ENCODE peak calls at places on chromosomes 7 and 10, in ten cellular contexts. Q is psoas muscle, X is PC-3, R is left ventricle myocardium inferior, M is sigmoid colon, I is colonic mucosa, A is IMR-90, F is AG04450, K is GM12878, W is upper lobe of left lung. O is an unnamed sample.
A peak's percentile ranks its signal among the peaks of the same experiment; 100 is the strongest.

GRCh38 chr7:95684037-95684436 is 87.7 kb upstream of the PDK4 start:
- DNase-seq in F (no peak), W (no peak), X (peak; percentile 61), R (no peak), Q (no peak), M (no peak), K (no peak), I (no peak), A (peak; percentile 30), O (no peak)

GRCh38 chr10:49458869-49459268 is 63.0 kb upstream of the DRGX start:
- DNase-seq in M (no peak), Q (no peak), W (no peak), K (no peak), A (no peak), I (no peak), X (no peak), R (no peak), F (no peak), O (no peak)

GRCh38 chr10:70378122-70378521 is 4.3 kb downstream of the LRRC20 start:
- DNase-seq in F (peak; percentile 90), I (no peak), Q (peak; percentile 46), X (peak; percentile 99), W (peak; percentile 76), A (peak; percentile 95), R (no peak), M (peak; percentile 81), K (no peak), O (no peak)

GRCh38 chr10:77084431-77085144 is 553.0 kb downstream of the KCNMA1 start:
- DNase-seq in K (no peak), A (no peak), W (no peak), M (peak; percentile 89), Q (peak; percentile 22), X (no peak), I (no peak), R (peak; percentile 40), F (no peak), O (peak; percentile 80)

GRCh38 chr10:58280485-58280884 is 11.5 kb downstream of the CISD1 start:
- DNase-seq in M (no peak), K (no peak), W (no peak), Q (no peak), A (peak; percentile 23), X (peak; percentile 56), F (no peak), I (no peak), R (no peak), O (no peak)

GRCh38 chr10:97843296-97843671 is 6.4 kb upstream of the GOLGA7B start:
- DNase-seq in A (no peak), F (no peak), Q (no peak), I (no peak), X (peak; percentile 11), W (no peak), R (no peak), K (no peak), M (no peak), O (no peak)

GRCh38 chr10:37490266-37490665 is 364.9 kb downstream of the ANKRD30A start:
- DNase-seq in X (peak; percentile 67), F (no peak), A (no peak), W (no peak), I (no peak), M (no peak), Q (no peak), R (no peak), K (no peak), O (no peak)

GRCh38 chr10:42963302-42963701 is 113.6 kb upstream of the RET start:
- DNase-seq in X (no peak), R (peak; percentile 15), Q (no peak), A (no peak), F (no peak), W (no peak), I (peak; percentile 7), M (peak; percentile 21), K (no peak), O (no peak)

GRCh38 chr10:102396251-102396650 is 746 bp downstream of the NFKB2 start:
- DNase-seq in I (no peak), W (no peak), A (no peak), R (no peak), X (no peak), K (no peak), M (no peak), Q (no peak), F (no peak), O (no peak)

GRCh38 chr7:116809636-116810266 is 52.6 kb upstream of the CAPZA2 start:
- DNase-seq in I (peak; percentile 66), K (no peak), M (no peak), Q (no peak), X (peak; percentile 87), A (peak; percentile 77), W (no peak), R (no peak), F (peak; percentile 32), O (no peak)

GRCh38 chr10:3785849-3786290 is 861 bp upstream of the KLF6 start:
- DNase-seq in Q (peak; percentile 32), R (no peak), K (no peak), W (no peak), M (peak; percentile 78), F (no peak), A (peak; percentile 60), X (no peak), I (peak; percentile 58), O (peak; percentile 72)

GRCh38 chr7:51223505-51223904 is 93.1 kb downstream of the COBL start:
- DNase-seq in R (no peak), A (no peak), X (no peak), W (no peak), Q (no peak), I (no peak), M (peak; percentile 34), F (no peak), K (no peak), O (no peak)

GRCh38 chr7:103148994-103149807 is at the start of gene NAPEPLD:
- DNase-seq in M (peak; percentile 93), R (peak; percentile 91), K (peak; percentile 53), X (peak; percentile 83), W (peak; percentile 88), I (peak; percentile 87), F (peak; percentile 71), A (peak; percentile 83), Q (peak; percentile 89), O (peak; percentile 87)

GRCh38 chr10:87532696-87533095 is 28.0 kb downstream of the MINPP1 start:
- DNase-seq in W (no peak), R (no peak), I (no peak), A (no peak), F (no peak), M (no peak), X (no peak), Q (no peak), K (no peak), O (no peak)

GRCh38 chr7:84336303-84336702 is 141.7 kb upstream of the SEMA3A start:
- DNase-seq in I (no peak), R (no peak), A (peak; percentile 88), Q (no peak), M (no peak), X (no peak), W (no peak), K (peak; percentile 21), F (peak; percentile 54), O (no peak)

GRCh38 chr10:71268247-71268691 is 50.8 kb upstream of the SLC29A3 start:
- DNase-seq in Q (no peak), F (no peak), A (peak; percentile 63), R (no peak), X (no peak), M (no peak), K (no peak), W (no peak), I (no peak), O (no peak)

GRCh38 chr10:101694056-101694673 is 805 bp downstream of the FBXW4 start:
- DNase-seq in R (peak; percentile 58), I (peak; percentile 68), M (peak; percentile 84), A (peak; percentile 39), Q (peak; percentile 57), F (no peak), X (peak; percentile 40), K (no peak), W (peak; percentile 67), O (peak; percentile 68)

GRCh38 chr10:49296826-49297225 is 2.1 kb upstream of the C10orf71 start:
- DNase-seq in R (no peak), X (no peak), A (no peak), M (no peak), W (no peak), K (no peak), I (no peak), F (no peak), Q (no peak), O (no peak)

GRCh38 chr7:52249741-52250140 is 785.7 kb upstream of the POM121L12 start:
- DNase-seq in W (no peak), X (no peak), A (no peak), Q (no peak), K (no peak), M (no peak), R (no peak), I (no peak), F (no peak), O (no peak)
- H3K27ac ChIP-seq in W (no peak overlapping the region), X (no peak overlapping the region), A (no peak overlapping the region), Q (no peak overlapping the region), K (no peak overlapping the region), M (no peak overlapping the region), R (no peak overlapping the region), I (no peak overlapping the region), F (no peak overlapping the region), O (no peak overlapping the region)

DNA sequence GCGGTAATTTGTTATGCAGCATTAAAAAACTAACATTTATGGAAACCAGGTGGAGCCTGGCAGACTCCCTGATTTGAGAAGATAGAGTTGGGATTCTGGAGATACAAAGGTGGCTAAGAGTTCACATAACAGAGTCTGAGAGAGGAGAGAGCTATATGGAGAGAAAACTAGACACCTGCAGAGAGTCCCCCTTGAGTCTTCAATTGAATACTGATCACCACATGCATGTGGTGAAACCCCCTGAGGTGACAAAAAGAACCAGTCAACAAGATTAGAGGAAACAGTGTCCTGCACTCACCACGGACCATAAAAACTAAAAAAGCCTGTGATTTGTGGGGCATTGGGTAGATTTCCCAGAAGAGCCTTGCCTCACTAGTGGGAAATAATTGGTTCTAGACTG is 10.1 kb downstream of the GIMAP2 start:
- DNase-seq in Q (no peak), W (no peak), M (no peak), X (no peak), F (no peak), R (no peak), I (no peak), A (no peak), K (no peak), O (no peak)
- H3K9me3 ChIP-seq in Q (peaks cover 28% of the 10 kb centered on the region), W (peaks cover 32% of the 10 kb centered on the region), M (no peaks in the 10 kb centered on the region), X (no peaks in the 10 kb centered on the region), F (peaks cover 10% of the 10 kb centered on the region), R (peaks cover 63% of the 10 kb centered on the region), I (no peaks in the 10 kb centered on the region), A (peaks cover 3% of the 10 kb centered on the region), K (peaks cover 26% of the 10 kb centered on the region), O (no peaks in the 10 kb centered on the region)

DNA sequence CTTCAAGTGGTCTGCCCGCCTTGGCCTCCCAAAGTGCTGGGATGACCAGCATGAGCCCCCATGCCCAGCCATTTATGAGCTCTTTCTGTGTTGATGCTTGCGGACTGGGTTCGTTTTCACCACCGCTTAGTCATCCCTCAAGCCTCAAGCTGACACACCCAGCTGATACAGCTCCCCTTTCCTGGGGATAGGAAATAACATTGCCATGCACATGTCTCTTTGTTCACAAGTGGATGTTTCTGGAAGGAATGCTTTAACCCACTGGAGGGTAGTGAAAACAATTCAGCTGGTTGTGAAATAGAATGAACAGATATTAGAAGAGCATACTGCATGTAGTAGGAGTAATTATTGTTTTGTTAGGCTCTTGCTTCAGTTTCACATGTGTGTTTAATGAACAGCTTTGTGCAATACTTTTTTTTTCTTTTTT is 8.5 kb upstream of the METTL27 start:
- DNase-seq in I (peak; percentile 63), X (peak; percentile 93), Q (peak; percentile 47), M (no peak), R (no peak), F (peak; percentile 94), A (peak; percentile 99), W (no peak), K (no peak), O (no peak)
- H3K27ac ChIP-seq in I (peak overlapping the region; percentile 70), X (peak overlapping the region; percentile 97), Q (peak overlapping the region; percentile 67), M (peak overlapping the region; percentile 19), R (peak overlapping the region; percentile 66), F (peak overlapping the region; percentile 100), A (peak overlapping the region; percentile 87), W (peak overlapping the region; percentile 71), K (no peak overlapping the region), O (no peak overlapping the region)

GRCh38 chr10:133411523-133412380 is 12.7 kb downstream of the SPRN start:
- DNase-seq in R (no peak), X (no peak), Q (no peak), K (no peak), F (no peak), I (no peak), M (no peak), W (no peak), A (no peak), O (no peak)
- H3K9me3 ChIP-seq in R (peaks cover 49% of the 10 kb centered on the region), X (peaks cover 15% of the 10 kb centered on the region), Q (peaks cover 23% of the 10 kb centered on the region), K (peaks cover 32% of the 10 kb centered on the region), F (peaks cover 12% of the 10 kb centered on the region), I (peaks cover 6% of the 10 kb centered on the region), M (no peaks in the 10 kb centered on the region), W (peaks cover 18% of the 10 kb centered on the region), A (peaks cover 6% of the 10 kb centered on the region), O (no peaks in the 10 kb centered on the region)

O was measured in ovary.